ENCODE peak calls at places on chromosomes 12 and 14, in seven cellular contexts. U is SK-N-SH, K is GM12878, W is H1, L is HCT116, S is K562, H is HepG2. F is an unnamed sample.

GRCh38 chr12:12779529-12779928 is 5.9 kb upstream of the APOLD1 start:
- DNase-seq in U (no peak), K (no peak), W (no peak), L (no peak), S (no peak), H (peak), F (no peak)

GRCh38 chr14:99454246-99454645 is 26.4 kb downstream of the SETD3 start:
- DNase-seq in U (no peak), K (no peak), W (no peak), L (no peak), S (no peak), H (no peak), F (no peak)

GRCh38 chr14:81103443-81103842 is 117.3 kb downstream of the GTF2A1 start:
- DNase-seq in U (no peak), K (no peak), W (no peak), L (no peak), S (no peak), H (no peak), F (no peak)

GRCh38 chr14:76320975-76321374 is 55.0 kb upstream of the ESRRB start:
- DNase-seq in U (no peak), K (no peak), W (no peak), L (no peak), S (no peak), H (no peak), F (no peak)

GRCh38 chr14:91484744-91485143 is 25.4 kb downstream of the PPP4R3A start:
- DNase-seq in U (no peak), K (no peak), W (no peak), L (no peak), S (no peak), H (no peak), F (no peak)

GRCh38 chr12:6550294-6551062 is 5.4 kb downstream of the IFFO1 start:
- DNase-seq in U (no peak), K (no peak), W (no peak), L (no peak), S (no peak), H (no peak), F (no peak)

GRCh38 chr12:124094733-124095132 is 121.7 kb downstream of the ZNF664 start:
- DNase-seq in U (no peak), K (no peak), W (no peak), L (no peak), S (no peak), H (no peak), F (no peak)

GRCh38 chr12:62789856-62790255 is 145.1 kb downstream of the PPM1H start:
- DNase-seq in U (no peak), K (no peak), W (no peak), L (no peak), S (no peak), H (no peak), F (no peak)

GRCh38 chr14:103401223-103402214 is 16.3 kb downstream of the MARK3 start:
- DNase-seq in U (no peak), K (no peak), W (no peak), L (no peak), S (peak), H (no peak), F (no peak)

GRCh38 chr12:88944403-88944802 is 364.1 kb upstream of the KITLG start:
- DNase-seq in U (no peak), K (no peak), W (no peak), L (peak), S (no peak), H (peak), F (no peak)

GRCh38 chr14:58832010-58832409 is 194.2 kb downstream of the DACT1 start:
- DNase-seq in U (peak), K (no peak), W (no peak), L (no peak), S (no peak), H (no peak), F (peak)

GRCh38 chr14:51310453-51311074 is 70.5 kb downstream of the TMX1 start:
- DNase-seq in U (peak), K (no peak), W (no peak), L (no peak), S (no peak), H (no peak), F (no peak)

GRCh38 chr14:105562713-105563346 is 36.4 kb downstream of the TMEM121 start:
- DNase-seq in U (no peak), K (no peak), W (no peak), L (no peak), S (no peak), H (no peak), F (no peak)

GRCh38 chr14:34632451-34632850 is 2.5 kb upstream of the SNX6 start:
- DNase-seq in U (no peak), K (no peak), W (no peak), L (no peak), S (no peak), H (no peak), F (no peak)

GRCh38 chr12:126493366-126494108 is 1428.3 kb downstream of the AACS start:
- DNase-seq in U (peak), K (no peak), W (no peak), L (no peak), S (no peak), H (no peak), F (peak)

GRCh38 chr14:105180598-105181528 is at the start of gene NUDT14:
- DNase-seq in U (peak), K (no peak), W (no peak), L (peak), S (peak), H (no peak), F (peak)

GRCh38 chr14:81453166-81453766 is 53.1 kb upstream of the STON2 start:
- DNase-seq in U (peak), K (no peak), W (no peak), L (peak), S (peak), H (peak), F (peak)

GRCh38 chr14:105337966-105338365 is 23.4 kb downstream of the PACS2 start:
- DNase-seq in U (no peak), K (no peak), W (no peak), L (no peak), S (no peak), H (no peak), F (no peak)

GRCh38 chr14:33714527-33715222 is 236.2 kb downstream of the EGLN3 start:
- DNase-seq in U (peak), K (no peak), W (no peak), L (no peak), S (no peak), H (no peak), F (no peak)

GRCh38 chr12:12954361-12954760 is 2.4 kb upstream of the GPRC5D start:
- DNase-seq in U (no peak), K (no peak), W (no peak), L (no peak), S (no peak), H (no peak), F (no peak)

DNA sequence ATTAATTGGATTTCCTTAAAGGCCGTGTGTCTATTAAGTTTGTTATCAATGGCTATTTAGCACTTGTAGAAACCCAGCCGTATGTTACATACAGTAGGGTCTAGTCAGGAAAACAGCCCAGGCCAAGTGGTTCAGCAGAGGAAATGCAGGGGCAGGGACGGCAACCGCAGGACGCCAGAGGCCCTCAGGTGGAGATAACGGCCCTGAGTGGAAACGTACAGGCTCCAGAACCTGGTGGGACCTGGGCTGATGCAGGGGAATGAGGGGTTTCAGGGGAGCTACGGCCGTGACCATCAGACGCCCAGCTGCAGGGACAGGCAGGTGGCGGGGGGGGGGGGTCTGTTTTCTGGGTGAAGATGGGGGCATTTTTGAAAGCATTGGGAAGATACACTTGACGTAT is 3.7 kb upstream of the ANKLE2 start:
- DNase-seq in U (no peak), K (no peak), W (no peak), L (no peak), S (peak), H (no peak), F (no peak)
- TF ChIP-seq JUND in U (no peak), K (no peak), W (no peak), L (no peak), S (no peak), H (no peak), F (no peak)

GRCh38 chr12:22372277-22372837 is 37.9 kb upstream of the ST8SIA1 start:
- DNase-seq in U (no peak), K (no peak), W (no peak), L (no peak), S (no peak), H (no peak), F (no peak)
- TF ChIP-seq JUND in U (no peak), K (no peak), W (no peak), L (no peak), S (no peak), H (no peak), F (no peak)

DNA sequence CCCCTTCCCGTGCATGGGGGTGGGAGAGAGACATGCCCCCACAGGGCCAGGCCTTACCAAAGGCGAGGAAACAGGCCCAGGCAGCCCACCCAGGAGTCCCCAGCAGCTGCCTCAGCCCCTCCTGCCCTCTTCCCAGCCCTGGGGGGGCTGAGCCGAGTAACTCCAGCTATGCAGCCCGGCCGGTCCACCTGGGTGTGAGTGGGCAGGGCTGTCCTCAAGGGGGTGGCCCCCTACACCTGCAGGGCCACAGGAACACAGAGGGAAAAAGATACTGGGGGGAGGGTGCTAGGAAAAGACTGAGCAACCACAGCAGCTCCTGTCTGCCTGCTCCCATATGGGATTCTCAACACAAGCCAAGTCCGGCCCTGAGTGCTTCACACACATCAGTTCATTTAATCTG is 7.6 kb downstream of the FIGNL2 start:
- DNase-seq in U (no peak), K (no peak), W (no peak), L (no peak), S (no peak), H (no peak), F (no peak)
- TF ChIP-seq JUND in U (no peak), K (no peak), W (no peak), L (no peak), S (no peak), H (no peak), F (no peak)

GRCh38 chr14:57058319-57058718 is 210.4 kb downstream of the EXOC5 start:
- DNase-seq in U (no peak), K (no peak), W (no peak), L (no peak), S (no peak), H (no peak), F (no peak)

GRCh38 chr14:57061009-57061711 is 207.5 kb downstream of the EXOC5 start:
- DNase-seq in U (no peak), K (no peak), W (no peak), L (no peak), S (no peak), H (no peak), F (no peak)

GRCh38 chr14:57057803-57058202 is 210.9 kb downstream of the EXOC5 start:
- DNase-seq in U (no peak), K (no peak), W (no peak), L (no peak), S (no peak), H (no peak), F (peak)

DNA sequence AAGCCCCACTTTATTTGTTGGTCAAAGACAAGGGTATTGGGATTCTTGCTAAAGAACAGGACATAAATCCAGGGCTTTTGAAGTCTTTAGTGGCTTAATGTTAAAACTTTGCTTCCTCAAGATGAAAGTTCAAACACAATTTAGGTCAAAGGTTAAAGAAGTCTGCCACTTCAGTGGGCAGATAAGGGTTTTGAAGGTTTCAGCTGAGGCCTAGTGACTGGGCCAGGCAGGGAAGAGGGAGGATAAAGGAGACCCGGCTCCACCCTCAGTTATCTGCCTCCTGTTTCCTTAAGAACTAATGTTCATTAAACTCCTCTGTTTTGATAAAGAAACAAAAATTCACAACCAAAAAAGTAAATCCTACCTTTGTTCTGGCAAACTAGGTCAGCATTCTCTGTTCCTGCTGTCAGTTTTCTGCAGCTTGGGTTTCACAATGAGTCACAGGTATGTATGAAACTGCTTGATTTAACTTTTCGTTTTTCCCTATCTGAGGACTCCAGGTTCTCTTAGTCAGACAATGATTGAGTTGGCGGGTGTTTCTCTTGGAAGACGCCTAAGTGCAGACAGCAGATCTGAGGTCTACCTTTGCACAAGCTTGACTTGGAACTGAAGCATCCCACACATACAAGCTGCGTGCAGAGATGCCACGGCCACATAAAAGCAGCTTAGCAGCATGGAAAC is 208.3 kb downstream of the EXOC5 start:
- DNase-seq in U (no peak), K (peak), W (no peak), L (no peak), S (peak), H (no peak), F (no peak)
- TF ChIP-seq JUND in U (no peak), K (peak), W (no peak), L (no peak), S (no peak), H (no peak), F (no peak)

GRCh38 chr12:1500095-1500801 is 94.1 kb downstream of the FBXL14 start:
- DNase-seq in U (no peak), K (no peak), W (no peak), L (no peak), S (peak), H (no peak), F (no peak)
- TF ChIP-seq JUND in U (no peak), K (no peak), W (no peak), L (no peak), S (peak), H (no peak), F (no peak)

GRCh38 chr14:93970967-93971634 is 5.3 kb downstream of the ASB2 start:
- DNase-seq in U (no peak), K (no peak), W (no peak), L (no peak), S (no peak), H (no peak), F (no peak)

GRCh38 chr14:93971635-93972027 is 4.7 kb downstream of the ASB2 start:
- DNase-seq in U (no peak), K (no peak), W (no peak), L (no peak), S (no peak), H (no peak), F (no peak)

GRCh38 chr14:93969082-93969828 is 7.1 kb downstream of the ASB2 start:
- DNase-seq in U (no peak), K (no peak), W (no peak), L (no peak), S (no peak), H (no peak), F (no peak)

GRCh38 chr14:93972618-93973205 is 3.7 kb downstream of the ASB2 start:
- DNase-seq in U (no peak), K (no peak), W (no peak), L (no peak), S (no peak), H (no peak), F (no peak)

GRCh38 chr14:93970589-93970966 is 5.8 kb downstream of the ASB2 start:
- DNase-seq in U (peak), K (no peak), W (no peak), L (peak), S (no peak), H (peak), F (peak)
- TF ChIP-seq JUND in U (no peak), K (no peak), W (no peak), L (no peak), S (no peak), H (no peak), F (no peak)

GRCh38 chr12:96237035-96237434 is 42.9 kb downstream of the ELK3 start:
- DNase-seq in U (no peak), K (no peak), W (no peak), L (no peak), S (no peak), H (no peak), F (no peak)
- TF ChIP-seq JUND in U (no peak), K (no peak), W (no peak), L (no peak), S (no peak), H (no peak), F (no peak)

F was measured in T47D.